ENCODE peak calls at places on chromosomes 1 and 21, in four cellular contexts. V is EL; M is activated T-cell treated with anti-CD3 and anti-CD28 coated beads, Interleukin-2, amount 50 U/mL, for 72 hours; J is NCI-H774. G is an unnamed sample.

GRCh38 chr1:66396212-66396890 is 137.6 kb upstream of the SGIP1 start:
- DNase-seq in V (no peak), M (peak), J (no peak), G (no peak)

GRCh38 chr1:161021168-161021958 is 411 bp upstream of the F11R start:
- DNase-seq in M (peak), V (peak), J (peak), G (no peak)

GRCh38 chr21:42735944-42736343 is 82.5 kb downstream of the PDE9A start:
- DNase-seq in V (no peak), M (no peak), J (no peak), G (no peak)

GRCh38 chr1:210213335-210213734 is 19.3 kb upstream of the SERTAD4 start:
- DNase-seq in V (no peak), J (no peak), M (no peak), G (no peak)

GRCh38 chr1:227370463-227371254 is 52.4 kb upstream of the CDC42BPA start:
- DNase-seq in V (peak), J (no peak), M (no peak), G (no peak)

GRCh38 chr1:119794856-119795255 is 16.4 kb downstream of the REG4 start:
- DNase-seq in V (no peak), M (no peak), J (no peak), G (no peak)

GRCh38 chr1:240691521-240692338 is 79.8 kb upstream of the GREM2 start:
- DNase-seq in V (peak), M (no peak), J (peak), G (peak)

GRCh38 chr1:107820797-107821196 is 144.2 kb downstream of the VAV3 start:
- DNase-seq in M (no peak), V (no peak), J (no peak), G (no peak)

GRCh38 chr1:201144701-201145100 is 9.6 kb downstream of the TMEM9 start:
- DNase-seq in J (no peak), M (no peak), V (no peak), G (no peak)

GRCh38 chr21:17554619-17555472 is 42.0 kb downstream of the CXADR start:
- DNase-seq in J (no peak), V (peak), M (no peak), G (peak)

GRCh38 chr1:98700228-98700627 is 38.7 kb downstream of the SNX7 start:
- DNase-seq in M (no peak), J (no peak), V (peak), G (no peak)